ENCODE peak calls at places on chromosomes 3 and 15, in ten cellular contexts. F, Q, H, W, N, P, B, U, X and E are unnamed samples.

GRCh38 chr15:27089233-27089586 is 118.2 kb downstream of the GABRG3 start:
- DNase-seq in F (no peak), Q (no peak), H (no peak), W (no peak), N (no peak), P (no peak), B (no peak), U (no peak), X (no peak), E (no peak)

GRCh38 chr3:42451116-42451515 is 40.7 kb upstream of the LYZL4 start:
- DNase-seq in F (no peak), Q (no peak), H (no peak), W (no peak), N (no peak), P (no peak), B (no peak), U (no peak), X (no peak), E (no peak)

GRCh38 chr3:38164136-38164965 is 986 bp upstream of the OXSR1 start:
- DNase-seq in F (no peak), Q (no peak), H (no peak), W (no peak), N (no peak), P (no peak), B (no peak), U (no peak), X (no peak), E (no peak)

GRCh38 chr3:150407051-150407817 is 864 bp upstream of the TSC22D2 start:
- DNase-seq in F (no peak), Q (peak), H (peak), W (no peak), N (peak), P (peak), B (no peak), U (peak), X (no peak), E (peak)

GRCh38 chr3:73070675-73071575 is 9.5 kb downstream of the EBLN2 start:
- DNase-seq in F (no peak), Q (no peak), H (no peak), W (no peak), N (no peak), P (peak), B (no peak), U (no peak), X (no peak), E (no peak)

GRCh38 chr15:25184356-25185155 is 229.8 kb downstream of the SNRPN start:
- DNase-seq in F (no peak), Q (no peak), H (no peak), W (no peak), N (no peak), P (no peak), B (no peak), U (no peak), X (no peak), E (no peak)

GRCh38 chr3:182999767-183000166 is 19.4 kb upstream of the DCUN1D1 start:
- DNase-seq in F (no peak), Q (no peak), H (no peak), W (no peak), N (no peak), P (no peak), B (no peak), U (no peak), X (no peak), E (no peak)

GRCh38 chr3:171187706-171188290 is 161.3 kb upstream of the SLC2A2 start:
- DNase-seq in F (no peak), Q (no peak), H (peak), W (no peak), N (peak), P (peak), B (peak), U (no peak), X (no peak), E (peak)

GRCh38 chr3:107976204-107976775 is 114.5 kb downstream of the CD47 start:
- DNase-seq in F (no peak), Q (no peak), H (no peak), W (no peak), N (no peak), P (no peak), B (no peak), U (no peak), X (no peak), E (no peak)

GRCh38 chr3:33786565-33787327 is 11.7 kb upstream of the PDCD6IP start:
- DNase-seq in F (no peak), Q (no peak), H (no peak), W (no peak), N (no peak), P (peak), B (no peak), U (no peak), X (no peak), E (no peak)

GRCh38 chr3:128736598-128736997 is 10.6 kb downstream of the RAB7A start:
- DNase-seq in F (no peak), Q (no peak), H (no peak), W (no peak), N (no peak), P (peak), B (peak), U (no peak), X (no peak), E (peak)

GRCh38 chr3:79161941-79162340 is 605.9 kb downstream of the ROBO1 start:
- DNase-seq in F (no peak), Q (no peak), H (no peak), W (no peak), N (no peak), P (no peak), B (no peak), U (no peak), X (no peak), E (no peak)

GRCh38 chr3:141644931-141645330 is 93.2 kb upstream of the RNF7 start:
- DNase-seq in F (peak), Q (peak), H (peak), W (peak), N (peak), P (peak), B (peak), U (peak), X (no peak), E (no peak)

GRCh38 chr3:114504941-114505632 is 211.3 kb downstream of the TIGIT start:
- DNase-seq in F (no peak), Q (no peak), H (no peak), W (no peak), N (no peak), P (peak), B (no peak), U (no peak), X (no peak), E (no peak)

GRCh38 chr3:4928277-4928789 is 50.9 kb upstream of the BHLHE40 start:
- DNase-seq in F (no peak), Q (no peak), H (no peak), W (no peak), N (no peak), P (no peak), B (no peak), U (no peak), X (no peak), E (no peak)

GRCh38 chr3:171461087-171461917 is 1.1 kb upstream of the TNIK start:
- DNase-seq in F (peak), Q (no peak), H (no peak), W (no peak), N (no peak), P (peak), B (peak), U (peak), X (no peak), E (peak)

GRCh38 chr3:150020527-150020926 is 49.8 kb upstream of the PFN2 start:
- DNase-seq in F (no peak), Q (no peak), H (no peak), W (no peak), N (no peak), P (peak), B (no peak), U (no peak), X (no peak), E (peak)

GRCh38 chr15:101698314-101698713 is 26.0 kb downstream of the TARS3 start:
- DNase-seq in F (no peak), Q (no peak), H (no peak), W (no peak), N (no peak), P (no peak), B (peak), U (no peak), X (no peak), E (peak)

GRCh38 chr15:74196175-74196574 is 6.4 kb downstream of the STRA6 start:
- DNase-seq in F (no peak), Q (no peak), H (no peak), W (no peak), N (peak), P (peak), B (peak), U (no peak), X (no peak), E (peak)

GRCh38 chr3:129699199-129699598 is 92.7 kb upstream of the PLXND1 start:
- DNase-seq in F (no peak), Q (no peak), H (no peak), W (no peak), N (peak), P (peak), B (no peak), U (no peak), X (no peak), E (no peak)

GRCh38 chr3:171876651-171877272 is 33.6 kb downstream of the TMEM212 start:
- DNase-seq in F (no peak), Q (no peak), H (no peak), W (no peak), N (no peak), P (peak), B (no peak), U (no peak), X (no peak), E (peak)

GRCh38 chr3:132870596-132870995 is 148.4 kb upstream of the NPHP3 start:
- DNase-seq in F (no peak), Q (no peak), H (no peak), W (no peak), N (no peak), P (no peak), B (no peak), U (no peak), X (no peak), E (no peak)

GRCh38 chr3:196135693-196136639 is 54.1 kb upstream of the TFRC start:
- DNase-seq in F (peak), Q (no peak), H (no peak), W (no peak), N (no peak), P (no peak), B (no peak), U (no peak), X (no peak), E (peak)

GRCh38 chr3:5210926-5211325 is 23.4 kb downstream of the EDEM1 start:
- DNase-seq in F (no peak), Q (no peak), H (no peak), W (no peak), N (no peak), P (no peak), B (no peak), U (no peak), X (no peak), E (no peak)

GRCh38 chr3:13559751-13560540 is 11.0 kb downstream of the FBLN2 start:
- DNase-seq in F (no peak), Q (no peak), H (no peak), W (no peak), N (peak), P (peak), B (no peak), U (no peak), X (no peak), E (peak)

GRCh38 chr3:52088445-52089367 is 32.3 kb upstream of the DUSP7 start:
- DNase-seq in F (no peak), Q (no peak), H (no peak), W (no peak), N (no peak), P (peak), B (peak), U (no peak), X (no peak), E (no peak)

GRCh38 chr3:112770026-112770626 is 76.5 kb downstream of the CD200R1L start:
- DNase-seq in F (no peak), Q (peak), H (no peak), W (no peak), N (peak), P (peak), B (no peak), U (no peak), X (no peak), E (peak)

GRCh38 chr3:42608586-42608985 is 8.1 kb downstream of the NKTR start:
- DNase-seq in F (no peak), Q (no peak), H (no peak), W (no peak), N (peak), P (no peak), B (peak), U (no peak), X (no peak), E (no peak)

GRCh38 chr15:101124731-101125558 is 126.9 kb downstream of the CHSY1 start:
- DNase-seq in F (no peak), Q (no peak), H (no peak), W (no peak), N (no peak), P (peak), B (no peak), U (no peak), X (no peak), E (no peak)

GRCh38 chr3:102553876-102554275 is 119.1 kb downstream of the ZPLD1 start:
- DNase-seq in F (no peak), Q (no peak), H (no peak), W (no peak), N (no peak), P (no peak), B (no peak), U (no peak), X (no peak), E (no peak)

GRCh38 chr3:123804676-123805075 is 79.5 kb downstream of the MYLK start:
- DNase-seq in F (no peak), Q (no peak), H (no peak), W (no peak), N (no peak), P (no peak), B (no peak), U (no peak), X (no peak), E (no peak)

GRCh38 chr15:62958528-62958927 is 84.0 kb upstream of the TPM1 start:
- DNase-seq in F (no peak), Q (no peak), H (no peak), W (no peak), N (peak), P (no peak), B (peak), U (peak), X (no peak), E (no peak)
- H3K27ac ChIP-seq in F (peak), Q (no peak), H (no peak), W (no peak), N (peak), P (no peak), B (no peak), U (peak), X (no peak), E (no peak)

GRCh38 chr3:177284383-177284881 is 87.2 kb upstream of the TBL1XR1 start:
- DNase-seq in F (no peak), Q (no peak), H (no peak), W (no peak), N (peak), P (peak), B (peak), U (peak), X (no peak), E (peak)
- TF ChIP-seq CTCF in F (no peak), Q (no peak), H (peak), W (no peak), N (no peak), P (no peak), B (no peak), U (no peak), X (no peak), E (no peak)

GRCh38 chr3:177979684-177980083 is 556.6 kb upstream of the KCNMB2 start:
- DNase-seq in F (no peak), Q (no peak), H (no peak), W (no peak), N (no peak), P (no peak), B (no peak), U (no peak), X (no peak), E (no peak)

GRCh38 chr3:177981576-177981975 is 554.7 kb upstream of the KCNMB2 start:
- DNase-seq in F (no peak), Q (no peak), H (no peak), W (no peak), N (no peak), P (no peak), B (no peak), U (no peak), X (no peak), E (no peak)

GRCh38 chr3:177973241-177973840 is 562.9 kb upstream of the KCNMB2 start:
- DNase-seq in F (no peak), Q (no peak), H (no peak), W (no peak), N (no peak), P (peak), B (no peak), U (no peak), X (no peak), E (peak)

GRCh38 chr3:177978948-177979347 is 557.3 kb upstream of the KCNMB2 start:
- DNase-seq in F (no peak), Q (no peak), H (no peak), W (no peak), N (no peak), P (no peak), B (no peak), U (no peak), X (no peak), E (no peak)

GRCh38 chr3:177977381-177978158 is 558.7 kb upstream of the KCNMB2 start:
- DNase-seq in F (no peak), Q (no peak), H (no peak), W (no peak), N (no peak), P (peak), B (no peak), U (no peak), X (no peak), E (peak)
- H3K27ac ChIP-seq in F (no peak), Q (no peak), H (no peak), W (no peak), N (no peak), P (peak), B (no peak), U (no peak), X (no peak), E (no peak)

GRCh38 chr15:57654136-57654845 is 52.2 kb upstream of the POLR2M start:
- DNase-seq in F (no peak), Q (no peak), H (no peak), W (no peak), N (no peak), P (no peak), B (no peak), U (no peak), X (no peak), E (no peak)

GRCh38 chr15:57652481-57652880 is 54.0 kb upstream of the POLR2M start:
- DNase-seq in F (no peak), Q (no peak), H (no peak), W (no peak), N (no peak), P (no peak), B (no peak), U (no peak), X (no peak), E (no peak)

GRCh38 chr15:57655087-57655486 is 51.4 kb upstream of the POLR2M start:
- DNase-seq in F (no peak), Q (no peak), H (no peak), W (no peak), N (no peak), P (no peak), B (no peak), U (no peak), X (no peak), E (no peak)

GRCh38 chr15:57656434-57656833 is 50.1 kb upstream of the POLR2M start:
- DNase-seq in F (no peak), Q (no peak), H (no peak), W (no peak), N (no peak), P (no peak), B (no peak), U (no peak), X (no peak), E (no peak)

DNA sequence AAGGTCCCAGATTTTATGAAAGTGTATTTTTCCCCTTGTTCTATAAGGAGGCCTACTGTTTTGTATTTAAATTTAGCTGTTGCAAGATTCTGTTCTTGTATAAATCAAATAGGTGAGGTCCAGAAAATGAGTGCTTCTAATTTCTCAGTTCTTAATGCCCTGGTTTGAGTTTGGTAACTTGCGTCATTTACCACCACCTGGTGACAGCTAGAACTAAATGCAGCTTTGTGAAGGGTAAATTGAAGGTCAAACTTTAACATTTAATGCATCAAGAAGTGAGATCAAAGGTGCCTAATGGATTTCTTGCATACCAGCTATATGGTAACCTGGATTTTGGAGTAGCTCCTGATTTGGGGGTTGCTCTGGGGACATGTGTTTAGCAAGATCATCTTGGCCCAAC is 50.7 kb upstream of the POLR2M start:
- DNase-seq in F (no peak), Q (no peak), H (no peak), W (no peak), N (no peak), P (no peak), B (no peak), U (no peak), X (no peak), E (no peak)
- TF ChIP-seq CTCF in F (no peak), Q (no peak), H (peak), W (no peak), N (peak), P (no peak), B (no peak), U (peak), X (no peak), E (no peak)

DNA sequence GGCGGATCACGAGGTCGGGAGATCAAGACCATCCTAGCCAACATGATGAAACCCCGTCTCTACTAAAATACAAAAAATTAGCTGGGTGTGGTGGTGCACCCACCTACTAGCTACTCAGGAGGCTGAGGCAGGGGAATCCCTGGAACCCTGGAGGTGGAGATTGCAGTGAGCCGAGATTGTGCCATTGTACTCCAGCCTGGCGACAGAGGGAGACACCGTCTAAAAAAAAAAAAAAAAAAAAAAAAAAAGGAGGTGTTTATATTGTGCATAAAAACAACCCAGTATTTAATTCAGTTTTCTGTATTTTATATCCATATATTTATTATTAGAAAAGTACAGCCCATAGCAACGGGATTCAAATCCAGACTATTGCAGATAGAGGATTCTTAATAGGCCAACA is 129.1 kb upstream of the SOX2 start:
- DNase-seq in F (no peak), Q (no peak), H (no peak), W (no peak), N (no peak), P (no peak), B (no peak), U (no peak), X (no peak), E (no peak)
- H3K27ac ChIP-seq in F (no peak), Q (no peak), H (no peak), W (no peak), N (no peak), P (no peak), B (no peak), U (no peak), X (no peak), E (no peak)

DNA sequence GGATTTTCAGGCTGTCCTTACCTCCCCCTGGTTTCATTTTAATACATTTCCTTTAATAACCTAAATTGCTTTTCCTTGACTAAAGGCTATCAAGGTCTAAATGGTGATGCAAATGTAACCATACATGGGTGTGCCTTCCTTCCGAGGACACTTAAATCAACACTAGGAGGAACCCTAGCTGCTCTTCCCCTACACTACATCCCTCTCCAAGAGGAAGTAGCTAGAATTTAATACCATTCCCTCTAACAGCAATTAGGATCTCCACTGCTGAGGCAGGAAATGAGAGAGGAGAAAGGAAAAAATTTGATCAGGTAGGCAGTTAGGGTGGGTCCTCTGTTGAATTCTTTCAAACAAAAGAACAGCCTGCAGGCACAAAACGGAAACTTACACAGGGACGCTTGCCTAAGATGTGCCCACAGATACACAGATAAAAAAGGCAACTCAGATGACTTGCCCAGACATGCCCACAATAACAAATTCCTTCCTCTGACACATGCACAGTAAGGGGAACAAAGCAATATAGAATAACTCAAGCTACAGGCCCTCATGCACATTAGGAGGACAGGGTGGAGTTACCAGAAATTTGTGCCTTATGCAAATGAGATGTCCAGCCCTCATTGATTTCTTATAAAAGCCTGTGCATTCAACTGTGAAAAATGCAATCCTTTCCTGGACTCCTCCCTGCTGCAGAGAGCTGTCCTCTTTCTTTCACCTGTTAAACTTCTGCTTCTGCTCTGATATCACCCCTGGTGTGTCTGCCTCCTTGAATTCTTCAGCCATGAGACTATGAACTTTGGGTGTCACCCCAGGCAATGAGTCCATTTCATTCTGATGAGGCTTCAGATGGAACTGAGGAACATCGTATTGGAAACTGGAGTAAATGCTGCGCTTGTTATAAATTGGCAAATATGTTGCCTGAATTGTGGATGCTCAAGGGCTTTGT is 1024.3 kb upstream of the CADM2 start:
- DNase-seq in F (no peak), Q (no peak), H (no peak), W (no peak), N (no peak), P (peak), B (no peak), U (no peak), X (no peak), E (peak)
- TF ChIP-seq CTCF in F (no peak), Q (no peak), H (no peak), W (no peak), N (no peak), P (no peak), B (no peak), U (no peak), X (no peak), E (no peak)

GRCh38 chr3:148950806-148951205 is 40.5 kb upstream of the GYG1 start:
- DNase-seq in F (no peak), Q (no peak), H (peak), W (no peak), N (no peak), P (no peak), B (no peak), U (no peak), X (no peak), E (no peak)
- H3K27ac ChIP-seq in F (no peak), Q (no peak), H (no peak), W (no peak), N (no peak), P (no peak), B (no peak), U (no peak), X (no peak), E (no peak)